ENCODE peak calls at places on chromosomes 4 and X, in nine cellular contexts. P, B, D, C, F, R, H, M and K are unnamed samples.

GRCh38 chr4:22884157-22884556 is 191.4 kb downstream of the GBA3 start:
- DNase-seq in B (no peak), P (no peak), D (no peak), R (no peak), F (no peak), M (no peak), H (no peak), C (no peak), K (no peak)

GRCh38 chrX:134537179-134537945 is 77.4 kb downstream of the HPRT1 start:
- DNase-seq in M (peak; percentile 51), H (peak; percentile 71), C (no peak), D (peak; percentile 72), B (no peak), P (no peak), F (peak; percentile 41), R (peak; percentile 82), K (no peak)

GRCh38 chr4:101192244-101192643 is 155.1 kb downstream of the PPP3CA start:
- DNase-seq in M (no peak), R (peak; percentile 45), C (no peak), F (no peak), B (no peak), D (no peak), H (no peak), P (no peak), K (no peak)

GRCh38 chr4:90328558-90328957 is 201.4 kb downstream of the CCSER1 start:
- DNase-seq in M (peak; percentile 14), C (no peak), D (peak; percentile 4), H (no peak), F (no peak), P (no peak), B (no peak), R (peak; percentile 67), K (no peak)

GRCh38 chr4:109149836-109150235 is 152.6 kb downstream of the COL25A1 start:
- DNase-seq in M (no peak), P (no peak), D (no peak), C (no peak), B (no peak), H (no peak), R (no peak), F (no peak), K (no peak)

GRCh38 chr4:40196260-40196659 is 571 bp upstream of the RHOH start:
- DNase-seq in R (no peak), D (no peak), H (no peak), P (no peak), C (no peak), B (no peak), M (no peak), F (no peak), K (peak; percentile 62)

GRCh38 chr4:156118821-156119220 is 165.2 kb upstream of the CTSO start:
- DNase-seq in P (no peak), M (no peak), F (no peak), H (no peak), D (peak; percentile 13), C (no peak), R (no peak), B (no peak), K (no peak)

GRCh38 chrX:15269618-15270521 is at the start of gene ASB9:
- DNase-seq in D (peak; percentile 34), B (peak; percentile 55), H (peak; percentile 81), F (no peak), P (peak; percentile 84), C (no peak), R (peak; percentile 51), M (peak; percentile 74), K (peak; percentile 22)

GRCh38 chr4:153159016-153159415 is 45.2 kb upstream of the TRIM2 start:
- DNase-seq in F (no peak), P (no peak), H (no peak), B (no peak), D (no peak), C (no peak), M (no peak), R (no peak), K (no peak)

GRCh38 chr4:187302456-187302855 is 578.8 kb upstream of the FAT1 start:
- DNase-seq in B (no peak), D (peak; percentile 39), H (no peak), F (no peak), C (no peak), R (peak; percentile 27), P (no peak), M (no peak), K (no peak)

GRCh38 chr4:3384771-3385701 is 56.7 kb upstream of the HGFAC start:
- DNase-seq in M (no peak), R (no peak), D (no peak), H (no peak), B (peak; percentile 53), F (no peak), C (peak; percentile 75), P (peak; percentile 87), K (peak; percentile 16)

GRCh38 chr4:3386486-3386885 is 55.3 kb upstream of the HGFAC start:
- DNase-seq in H (no peak), F (no peak), C (peak; percentile 26), M (no peak), D (no peak), B (no peak), P (peak; percentile 54), R (no peak), K (no peak)

GRCh38 chr4:3382251-3382650 is 59.5 kb upstream of the HGFAC start:
- DNase-seq in C (peak; percentile 40), M (no peak), F (no peak), H (no peak), R (no peak), B (no peak), D (no peak), P (no peak), K (no peak)

GRCh38 chr4:3385719-3386440 is 55.9 kb upstream of the HGFAC start:
- DNase-seq in B (peak; percentile 41), P (peak; percentile 67), R (no peak), H (no peak), C (peak; percentile 48), M (no peak), D (no peak), F (no peak), K (no peak)

GRCh38 chr4:3384391-3384770 is 57.4 kb upstream of the HGFAC start:
- DNase-seq in C (no peak), H (no peak), F (no peak), B (no peak), D (no peak), M (no peak), R (no peak), P (no peak), K (no peak)
- H3K4me3 ChIP-seq in C (no peak overlapping the region), H (no peak overlapping the region), F (no peak overlapping the region), B (no peak overlapping the region), D (no peak overlapping the region), M (no peak overlapping the region), R (no peak overlapping the region), P (peak overlapping the region; percentile 78), K (no peak overlapping the region)

GRCh38 chr4:86831262-86832090 is 17.7 kb downstream of the SLC10A6 start:
- DNase-seq in C (no peak), F (no peak), R (peak; percentile 84), D (peak; percentile 96), B (no peak), P (no peak), H (peak; percentile 6), M (peak; percentile 39), K (no peak)
- H3K4me3 ChIP-seq in C (no peak overlapping the region), F (no peak overlapping the region), R (no peak overlapping the region), D (no peak overlapping the region), B (no peak overlapping the region), P (no peak overlapping the region), H (no peak overlapping the region), M (no peak overlapping the region), K (no peak overlapping the region)

GRCh38 chrX:13094374-13094773 is 50.0 kb upstream of the FAM9C start:
- DNase-seq in M (no peak), R (no peak), B (no peak), H (no peak), C (no peak), P (no peak), D (no peak), F (no peak), K (no peak)
- H3K4me3 ChIP-seq in M (no peak overlapping the region), R (no peak overlapping the region), B (no peak overlapping the region), H (no peak overlapping the region), C (no peak overlapping the region), P (no peak overlapping the region), D (no peak overlapping the region), F (no peak overlapping the region), K (no peak overlapping the region)

DNA sequence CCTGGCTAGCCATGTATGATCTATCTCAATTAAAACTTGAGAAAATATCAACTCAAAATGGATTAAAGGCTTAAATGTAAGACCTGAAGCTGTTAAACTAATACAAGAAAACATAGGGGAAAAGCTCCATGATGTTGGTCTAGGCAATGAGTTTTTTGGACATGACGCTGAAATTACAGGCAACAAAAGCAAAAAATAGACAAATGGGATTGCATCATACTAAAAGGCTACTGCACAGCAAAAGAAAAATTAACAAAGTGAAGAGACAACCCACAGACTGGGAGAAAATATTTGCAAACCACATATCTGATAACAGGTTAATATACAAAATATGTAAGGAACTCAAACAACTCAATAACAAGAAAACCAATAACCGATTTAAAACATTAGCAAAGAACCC is 8.4 kb downstream of the GC start:
- DNase-seq in P (no peak), R (no peak), F (no peak), C (no peak), D (no peak), B (no peak), H (no peak), M (no peak), K (no peak)
- H3K4me3 ChIP-seq in P (no peak overlapping the region), R (no peak overlapping the region), F (no peak overlapping the region), C (no peak overlapping the region), D (no peak overlapping the region), B (no peak overlapping the region), H (no peak overlapping the region), M (no peak overlapping the region), K (no peak overlapping the region)